ENCODE peak calls at places on chromosomes 5 and 9, in five cellular contexts. R is activated naive CD4-positive, alpha-beta T cell treated with Interleukin-2 at 50 U/mL for 16 hours; S is GM23248; F is NCI-H2029 treated with DMSO at 0.1 percent for 48 hours; D is CD4-positive, CD25-positive, alpha-beta regulatory T cell. W is an unnamed sample.

GRCh38 chr9:122978586-122978985 is 37.8 kb downstream of the RABGAP1 start:
- DNase-seq in R (no peak), S (peak; percentile 51), F (no peak), D (no peak), W (no peak)

GRCh38 chr9:70590264-70590646 is 175.8 kb upstream of the KLF9 start:
- DNase-seq in R (no peak), S (peak; percentile 68), F (no peak), D (no peak), W (no peak)

GRCh38 chr5:28743362-28743761 is 1705.0 kb upstream of the CDH9 start:
- DNase-seq in R (no peak), S (no peak), F (no peak), D (no peak), W (no peak)

GRCh38 chr5:13251623-13252367 is 692.7 kb downstream of the DNAH5 start:
- DNase-seq in R (no peak), S (peak; percentile 0), F (no peak), D (no peak), W (peak; percentile 39)

GRCh38 chr5:170266570-170267379 is 30.8 kb downstream of the LCP2 start:
- DNase-seq in R (peak; percentile 59), S (no peak), F (no peak), D (peak; percentile 36), W (no peak)

GRCh38 chr9:35933525-35934067 is 24.3 kb downstream of the SPAAR start:
- DNase-seq in R (no peak), S (no peak), F (no peak), D (no peak), W (no peak)

GRCh38 chr9:136095028-136095494 is at the start of gene NACC2:
- DNase-seq in R (peak; percentile 43), S (peak; percentile 84), F (no peak), D (no peak), W (no peak)

GRCh38 chr5:34959323-34959722 is 30.0 kb downstream of the DNAJC21 start:
- DNase-seq in R (no peak), S (peak; percentile 63), F (no peak), D (no peak), W (no peak)

GRCh38 chr9:97501177-97501971 is at the start of gene TMOD1:
- DNase-seq in R (peak; percentile 44), S (peak; percentile 66), F (peak; percentile 37), D (peak; percentile 3), W (peak; percentile 61)

GRCh38 chr9:128555180-128555721 is 2.9 kb downstream of the SPTAN1 start:
- DNase-seq in R (no peak), S (peak; percentile 71), F (no peak), D (no peak), W (no peak)

GRCh38 chr9:134150557-134151214 is 13.7 kb downstream of the RNU6ATAC start:
- DNase-seq in R (no peak), S (no peak), F (no peak), D (no peak), W (no peak)

GRCh38 chr5:135392256-135392655 is 6.8 kb downstream of the MACROH2A1 start:
- DNase-seq in R (no peak), S (peak; percentile 91), F (no peak), D (no peak), W (no peak)

GRCh38 chr5:159641371-159642039 is 274.8 kb upstream of the ADRA1B start:
- DNase-seq in R (no peak), S (no peak), F (no peak), D (no peak), W (no peak)

GRCh38 chr9:18317896-18318295 is 156.1 kb upstream of the ADAMTSL1 start:
- DNase-seq in R (no peak), S (peak; percentile 42), F (no peak), D (no peak), W (no peak)

GRCh38 chr5:130652178-130652577 is 512.9 kb downstream of the HINT1 start:
- DNase-seq in R (no peak), S (no peak), F (no peak), D (no peak), W (no peak)

GRCh38 chr5:135973323-135974018 is 18.7 kb upstream of the LECT2 start:
- DNase-seq in R (no peak), S (peak; percentile 90), F (no peak), D (no peak), W (no peak)

GRCh38 chr5:1009359-1010180 is 968 bp downstream of the NKD2 start:
- DNase-seq in R (no peak), S (no peak), F (no peak), D (no peak), W (no peak)

GRCh38 chr9:110592075-110592830 is 12.7 kb upstream of the SVEP1 start:
- DNase-seq in R (no peak), S (peak; percentile 10), F (no peak), D (no peak), W (no peak)

GRCh38 chr5:94503677-94504076 is 114.7 kb downstream of the KIAA0825 start:
- DNase-seq in R (no peak), S (no peak), F (peak; percentile 10), D (no peak), W (no peak)

GRCh38 chr9:129568560-129569505 is 52.1 kb downstream of the C9orf50 start:
- DNase-seq in R (peak; percentile 11), S (peak; percentile 55), F (no peak), D (no peak), W (no peak)